ENCODE peak calls at places on chromosomes 7 and 10, in four cellular contexts. K is fibroblast of lung, J is GM23248, D is neural progenitor cell. V is an unnamed sample. For H4K20me1, the result is how much of the 10 kb centered on the place peaks cover.

GRCh38 chr10:69474688-69475432 is 23.6 kb downstream of the TSPAN15 start:
- DNase-seq in K (peak), J (peak), D (no peak), V (peak)

GRCh38 chr7:114138587-114138986 is 219.8 kb upstream of the PPP1R3A start:
- DNase-seq in K (no peak), J (no peak), D (no peak), V (no peak)

GRCh38 chr7:93179173-93179572 is 31.0 kb upstream of the SAMD9L start:
- DNase-seq in K (no peak), J (no peak), D (no peak), V (no peak)

GRCh38 chr7:53541467-53541866 is 506.0 kb downstream of the POM121L12 start:
- DNase-seq in K (no peak), J (no peak), D (no peak), V (no peak)

GRCh38 chr7:114087674-114088539 is 169.1 kb upstream of the PPP1R3A start:
- DNase-seq in K (no peak), J (peak), D (peak), V (peak)

GRCh38 chr7:158975526-158976467 is 119.4 kb downstream of the DYNC2I1 start:
- DNase-seq in K (no peak), J (no peak), D (peak), V (no peak)

GRCh38 chr10:54900584-54900983 is 99.6 kb upstream of the PCDH15 start:
- DNase-seq in K (no peak), J (no peak), D (no peak), V (no peak)

GRCh38 chr10:99993994-99994689 is 15.6 kb downstream of the DNMBP start:
- DNase-seq in K (peak), J (peak), D (no peak), V (peak)

GRCh38 chr10:34145751-34146150 is 669.3 kb downstream of the PARD3 start:
- DNase-seq in K (peak), J (peak), D (no peak), V (no peak)

GRCh38 chr7:52753855-52754254 is 281.6 kb upstream of the POM121L12 start:
- DNase-seq in K (no peak), J (no peak), D (no peak), V (no peak)

GRCh38 chr10:93032105-93032808 is 28.3 kb upstream of the CYP26C1 start:
- DNase-seq in K (no peak), J (no peak), D (no peak), V (no peak)

GRCh38 chr10:27413387-27413786 is 90.7 kb upstream of the RAB18 start:
- DNase-seq in K (no peak), J (no peak), D (no peak), V (no peak)

GRCh38 chr10:22335204-22335956 is 9.9 kb upstream of the SPAG6 start:
- DNase-seq in K (peak), J (peak), D (peak), V (peak)

GRCh38 chr7:43530553-43531410 is 52.1 kb upstream of the STK17A start:
- DNase-seq in K (no peak), J (no peak), D (no peak), V (no peak)

GRCh38 chr10:78332013-78332412 is 298.4 kb downstream of the RPS24 start:
- DNase-seq in K (no peak), J (peak), D (no peak), V (no peak)

GRCh38 chr10:3095373-3096139 is 28.2 kb downstream of the PFKP start:
- DNase-seq in K (peak), J (peak), D (no peak), V (peak)

GRCh38 chr10:102769375-102770107 is 25.8 kb downstream of the WBP1L start:
- DNase-seq in K (no peak), J (no peak), D (no peak), V (peak)

GRCh38 chr10:123143162-123143824 is 4.6 kb upstream of the HMX2 start:
- DNase-seq in K (no peak), J (no peak), D (peak), V (no peak)
- TF ChIP-seq EZH2 in K (peak), J (peak), D (peak), V (peak)

DNA sequence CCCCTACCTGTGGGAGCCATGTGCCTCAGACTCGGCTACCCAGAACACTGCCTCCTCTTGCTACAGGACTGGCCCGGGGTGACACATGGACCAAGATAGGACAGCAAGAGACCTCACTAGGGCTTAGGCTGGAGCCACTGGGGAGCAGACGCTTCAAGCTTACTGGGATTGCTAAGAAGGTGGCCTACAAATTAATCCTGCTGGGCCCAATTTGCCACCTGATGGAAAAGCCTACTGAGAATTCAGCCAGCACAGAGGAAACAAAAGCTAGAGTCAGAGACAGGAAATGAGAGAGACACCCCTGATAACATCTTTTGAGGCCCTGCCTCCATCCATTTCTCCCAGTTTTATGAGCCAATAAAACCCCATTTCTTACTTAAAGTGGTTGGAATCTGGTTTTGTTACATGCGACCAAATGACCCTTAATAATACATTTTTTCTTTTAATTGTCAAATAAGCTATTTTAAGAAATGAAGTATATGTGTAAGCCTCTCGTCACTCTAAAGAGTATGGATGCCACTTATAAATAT is 282.1 kb downstream of the CXCL12 start:
- DNase-seq in K (no peak), J (no peak), D (no peak), V (no peak)
- H4K20me1 ChIP-seq in K (under half), J (under half), D (under half), V (under half)

DNA sequence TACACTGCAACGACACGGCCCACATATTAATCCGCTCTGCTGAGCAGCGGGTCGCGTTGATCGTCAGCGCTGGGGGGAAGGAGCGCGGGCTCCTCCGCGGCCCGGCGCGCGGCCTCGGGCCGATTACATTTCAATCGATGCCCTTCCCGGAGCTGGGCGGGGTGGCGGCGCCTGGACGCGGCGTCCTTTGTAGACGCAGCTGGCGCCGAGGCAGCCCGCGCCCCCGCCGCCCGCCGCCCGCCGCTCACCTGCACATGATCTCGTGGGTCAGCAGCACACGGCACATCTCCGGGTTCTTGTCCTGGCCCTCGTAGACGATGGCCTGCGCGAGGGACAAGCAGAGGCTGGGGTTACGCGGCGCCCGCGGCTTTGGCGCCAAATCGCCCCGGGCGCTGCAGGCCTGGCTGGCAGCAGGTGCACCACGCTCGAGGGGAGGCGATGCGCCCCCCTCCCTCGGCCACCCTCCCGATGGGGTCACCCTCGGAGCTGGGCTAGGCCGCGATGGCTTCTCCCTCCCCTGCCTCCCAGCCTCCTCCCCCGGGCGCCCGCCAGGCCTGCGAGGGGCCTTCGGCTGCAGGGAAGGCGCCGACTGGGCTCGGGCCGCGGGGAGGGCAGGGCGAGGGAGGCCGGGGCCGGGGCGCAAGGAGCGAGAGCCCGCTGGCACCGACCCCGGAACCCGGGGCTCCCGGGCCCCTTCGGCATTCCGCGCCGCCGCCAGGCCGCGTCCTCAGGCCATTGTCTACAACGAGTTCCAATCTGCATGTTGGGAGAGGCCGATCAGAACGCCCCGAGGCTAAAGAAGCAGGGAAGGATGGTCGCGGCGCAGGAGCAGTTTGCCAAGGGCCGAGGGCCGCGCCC is 5.2 kb downstream of the EBF3 start:
- DNase-seq in K (no peak), J (no peak), D (peak), V (no peak)
- TF ChIP-seq EZH2 in K (no peak), J (no peak), D (peak), V (peak)

GRCh38 chr7:134787064-134787463 is 7.6 kb downstream of the CALD1 start:
- DNase-seq in K (no peak), J (peak), D (no peak), V (no peak)
- H4K20me1 ChIP-seq in K (under half), J (under half), D (under half), V (under half)

DNA sequence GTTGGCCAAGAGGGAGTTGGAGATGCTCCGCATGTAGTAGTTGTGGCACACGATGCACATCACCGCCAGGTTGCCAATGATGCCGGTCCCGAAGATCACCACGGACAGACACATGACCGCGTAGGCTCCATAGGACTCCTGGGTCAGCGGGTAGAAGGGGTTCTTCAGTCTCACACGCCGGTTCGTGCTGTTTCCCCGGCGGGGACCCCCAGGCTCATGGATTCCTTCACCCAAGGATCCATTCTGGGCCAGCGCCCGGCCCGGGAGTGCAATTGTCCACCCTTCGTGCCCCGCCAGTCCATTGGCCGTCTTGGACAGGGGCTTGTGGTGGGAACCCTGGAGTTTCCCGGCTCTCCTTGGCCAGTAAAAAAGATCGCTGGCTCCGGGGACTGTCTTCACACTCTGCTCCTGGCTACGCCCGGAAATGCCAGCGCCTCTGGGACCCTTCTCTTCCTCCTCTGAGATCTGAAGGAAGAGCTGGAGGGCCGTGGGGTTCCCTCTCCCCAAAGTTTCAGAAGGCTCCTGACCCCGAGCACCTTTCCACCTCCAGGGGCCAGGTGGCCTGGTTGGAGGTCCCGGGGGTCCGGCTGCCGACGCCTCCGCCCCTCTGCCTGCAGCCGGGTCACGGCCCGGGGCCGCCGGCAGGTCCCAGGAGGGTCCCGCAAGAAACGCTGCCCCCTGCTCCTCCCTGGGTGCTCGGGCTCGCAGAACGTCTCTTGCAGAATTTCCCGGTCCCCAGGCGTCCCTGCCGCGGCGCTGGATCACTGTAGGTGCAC is 1.3 kb downstream of the GPR37 start:
- DNase-seq in K (peak), J (no peak), D (peak), V (peak)
- TF ChIP-seq EZH2 in K (no peak), J (peak), D (peak), V (no peak)

GRCh38 chr7:142957723-142958122 is 4.4 kb downstream of the KEL start:
- DNase-seq in K (no peak), J (no peak), D (no peak), V (peak)

GRCh38 chr7:142959202-142959601 is 3.0 kb downstream of the KEL start:
- DNase-seq in K (no peak), J (no peak), D (no peak), V (no peak)

GRCh38 chr7:142960955-142961512 is 1.1 kb downstream of the KEL start:
- DNase-seq in K (no peak), J (no peak), D (no peak), V (no peak)

GRCh38 chr7:142954680-142955268 is 7.4 kb downstream of the KEL start:
- DNase-seq in K (no peak), J (no peak), D (no peak), V (no peak)

GRCh38 chr7:142956951-142957623 is 5.1 kb downstream of the KEL start:
- DNase-seq in K (no peak), J (no peak), D (no peak), V (peak)
- H4K20me1 ChIP-seq in K (under half), J (under half), D (under half), V (under half)

DNA sequence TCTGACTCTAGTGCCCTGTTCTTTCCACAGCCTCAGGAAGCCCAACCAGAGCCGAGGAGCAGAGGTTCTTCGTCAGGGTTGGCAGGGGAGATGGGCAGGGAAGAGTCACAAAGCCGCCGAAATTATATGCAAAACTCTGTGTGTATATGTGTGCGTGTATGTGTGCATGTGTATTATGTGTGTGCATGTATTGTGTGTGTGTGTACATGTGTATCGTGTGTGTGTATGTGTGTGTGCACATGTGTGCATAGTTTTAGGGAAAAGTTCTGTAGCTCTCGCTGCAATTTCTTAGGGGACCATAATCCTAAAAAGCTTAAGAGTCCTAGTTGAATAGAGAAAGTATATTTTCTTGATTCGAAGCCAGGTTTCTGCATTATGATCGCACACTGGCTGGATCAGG is 17.0 kb downstream of the DNAJB12 start:
- DNase-seq in K (no peak), J (no peak), D (no peak), V (no peak)
- TF ChIP-seq EZH2 in K (no peak), J (no peak), D (no peak), V (no peak)

V was measured in hepatocyte.